ENCODE peak calls at places on chromosomes 3 and 15, in nine cellular contexts. S is OCI-LY7; F is heart left ventricle; C is pancreas; A is SJSA1; E is trophoblast cell; J is CD8-positive, alpha-beta memory T cell; O is tibial artery; P is naive thymus-derived CD4-positive, alpha-beta T cell. U is an unnamed sample.

GRCh38 chr15:29140475-29141172 is 129.0 kb downstream of the NSMCE3 start:
- DNase-seq in S (no peak), F (no peak), C (no peak), A (peak), E (no peak), J (no peak), O (no peak), P (no peak), U (no peak)

GRCh38 chr15:83210619-83211018 is 3.0 kb upstream of the HDGFL3 start:
- DNase-seq in S (no peak), F (no peak), C (no peak), A (no peak), E (no peak), J (no peak), O (no peak), P (no peak), U (no peak)

GRCh38 chr3:80618295-80619256 is 850.8 kb upstream of the ROBO1 start:
- DNase-seq in S (no peak), F (no peak), C (no peak), A (no peak), E (no peak), J (no peak), O (no peak), P (no peak), U (no peak)

GRCh38 chr3:8882171-8882593 is 81.1 kb downstream of the RAD18 start:
- DNase-seq in S (no peak), F (no peak), C (no peak), A (no peak), E (peak), J (no peak), O (no peak), P (no peak), U (no peak)

GRCh38 chr15:35481992-35482391 is 64.0 kb downstream of the DPH6 start:
- DNase-seq in S (no peak), F (no peak), C (no peak), A (peak), E (peak), J (no peak), O (no peak), P (no peak), U (no peak)

GRCh38 chr3:62587579-62588031 is 214.3 kb upstream of the FEZF2 start:
- DNase-seq in S (no peak), F (no peak), C (no peak), A (peak), E (peak), J (no peak), O (no peak), P (no peak), U (no peak)

GRCh38 chr3:109897734-109898133 is 560.4 kb upstream of the DPPA4 start:
- DNase-seq in S (no peak), F (no peak), C (no peak), A (no peak), E (no peak), J (no peak), O (no peak), P (no peak), U (no peak)

GRCh38 chr3:126926684-126927404 is 56.1 kb upstream of the PLXNA1 start:
- DNase-seq in S (no peak), F (peak), C (no peak), A (peak), E (peak), J (no peak), O (peak), P (no peak), U (peak)

GRCh38 chr3:121803921-121804320 is 30.9 kb downstream of the IQCB1 start:
- DNase-seq in S (no peak), F (no peak), C (no peak), A (no peak), E (no peak), J (no peak), O (no peak), P (no peak), U (no peak)

DNA sequence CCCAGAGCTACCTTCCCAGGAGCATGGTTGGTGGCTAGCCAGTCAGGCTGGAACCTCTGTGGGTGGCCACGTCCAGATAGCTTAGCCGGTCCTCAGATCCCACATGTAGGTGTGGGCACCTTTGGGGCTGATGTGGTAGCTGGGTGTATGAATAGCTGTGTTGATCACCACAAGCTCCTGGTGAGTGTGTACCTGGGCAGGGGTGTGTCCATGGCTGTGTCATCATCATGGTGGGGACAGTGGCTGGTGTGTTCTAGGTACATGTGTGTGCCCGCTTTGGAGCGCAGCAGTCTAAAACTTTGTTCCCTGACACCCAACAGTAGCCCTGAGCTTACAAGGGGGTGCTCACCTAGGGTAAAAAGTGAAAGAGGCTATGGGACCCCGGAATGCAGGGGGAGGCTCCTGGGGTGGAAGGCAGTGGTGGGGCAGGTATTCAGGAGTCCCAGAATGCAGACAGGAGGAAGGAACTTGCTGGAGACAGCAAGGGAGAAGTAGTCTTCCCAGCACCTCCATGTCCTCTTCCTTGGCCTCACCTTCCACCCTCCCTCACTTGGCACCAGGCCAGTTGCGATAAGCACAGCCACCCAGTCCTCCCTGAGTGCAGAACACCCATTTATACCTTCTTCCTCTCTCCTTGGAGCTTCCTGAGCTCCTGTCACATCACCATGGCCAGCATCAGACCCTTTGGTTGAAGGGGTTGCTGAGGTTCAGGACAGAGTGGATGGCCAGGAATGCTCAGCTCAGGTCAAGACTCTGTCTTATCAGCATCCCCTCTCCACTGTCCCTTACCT is 1.2 kb downstream of the CISH start:
- DNase-seq in S (no peak), F (peak), C (peak), A (no peak), E (no peak), J (peak), O (no peak), P (no peak), U (peak)
- H3K4me3 ChIP-seq in S (no peak), F (peak), C (peak), A (no peak), E (peak), J (peak), O (peak), P (peak), U (peak)

GRCh38 chr3:48011771-48012170 is 4.4 kb downstream of the MAP4 start:
- DNase-seq in S (no peak), F (no peak), C (no peak), A (no peak), E (no peak), J (no peak), O (no peak), P (no peak), U (no peak)

GRCh38 chr3:48015451-48016182 is 599 bp downstream of the MAP4 start:
- DNase-seq in S (no peak), F (no peak), C (no peak), A (no peak), E (no peak), J (no peak), O (no peak), P (no peak), U (no peak)

GRCh38 chr3:48014358-48014757 is 1.9 kb downstream of the MAP4 start:
- DNase-seq in S (no peak), F (no peak), C (no peak), A (no peak), E (no peak), J (no peak), O (no peak), P (no peak), U (no peak)

GRCh38 chr3:48012659-48013058 is 3.6 kb downstream of the MAP4 start:
- DNase-seq in S (no peak), F (no peak), C (no peak), A (no peak), E (no peak), J (no peak), O (no peak), P (no peak), U (no peak)

DNA sequence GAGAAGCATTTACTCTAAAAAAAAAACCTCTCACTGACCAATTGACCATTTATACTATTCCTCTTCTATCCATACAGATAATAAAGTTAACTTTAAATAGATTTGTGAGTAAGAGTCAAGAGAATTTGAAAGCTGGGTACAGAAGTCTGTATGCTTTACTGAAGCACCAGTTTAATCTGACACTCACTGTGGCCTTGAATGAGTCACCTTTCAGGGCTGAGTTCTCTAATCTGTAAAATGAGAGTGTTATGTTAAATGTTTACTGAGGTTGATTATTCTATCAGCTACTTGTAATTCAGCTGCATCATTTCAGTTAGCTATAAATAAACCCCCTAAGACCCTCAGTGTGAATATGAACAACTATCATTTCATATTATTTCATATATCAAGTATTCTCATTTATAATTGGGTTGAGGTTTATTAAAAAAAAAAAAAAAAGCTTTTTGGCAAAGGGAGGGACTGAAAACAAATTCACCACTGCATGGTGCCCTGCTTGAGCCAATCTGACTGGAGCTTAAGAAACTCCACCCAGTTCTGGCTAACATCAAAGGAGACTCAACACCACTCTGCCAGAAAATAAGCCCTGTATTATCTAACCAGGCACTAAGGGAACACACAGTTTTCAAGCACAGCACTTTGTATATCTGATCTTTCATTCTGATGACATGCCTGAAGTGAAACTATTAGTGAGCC is 2.8 kb downstream of the MAP4 start:
- DNase-seq in S (no peak), F (no peak), C (no peak), A (no peak), E (peak), J (no peak), O (peak), P (no peak), U (no peak)
- H3K27ac ChIP-seq in S (no peak), F (peak), C (peak), A (peak), E (no peak), J (no peak), O (peak), P (no peak), U (peak)

GRCh38 chr3:197906023-197906849 is 43.8 kb upstream of the RPL35A start:
- DNase-seq in S (peak), F (peak), C (peak), A (peak), E (peak), J (peak), O (peak), P (peak), U (peak)
- H3K4me3 ChIP-seq in S (no peak), F (no peak), C (no peak), A (no peak), E (no peak), J (no peak), O (no peak), P (no peak), U (peak)

DNA sequence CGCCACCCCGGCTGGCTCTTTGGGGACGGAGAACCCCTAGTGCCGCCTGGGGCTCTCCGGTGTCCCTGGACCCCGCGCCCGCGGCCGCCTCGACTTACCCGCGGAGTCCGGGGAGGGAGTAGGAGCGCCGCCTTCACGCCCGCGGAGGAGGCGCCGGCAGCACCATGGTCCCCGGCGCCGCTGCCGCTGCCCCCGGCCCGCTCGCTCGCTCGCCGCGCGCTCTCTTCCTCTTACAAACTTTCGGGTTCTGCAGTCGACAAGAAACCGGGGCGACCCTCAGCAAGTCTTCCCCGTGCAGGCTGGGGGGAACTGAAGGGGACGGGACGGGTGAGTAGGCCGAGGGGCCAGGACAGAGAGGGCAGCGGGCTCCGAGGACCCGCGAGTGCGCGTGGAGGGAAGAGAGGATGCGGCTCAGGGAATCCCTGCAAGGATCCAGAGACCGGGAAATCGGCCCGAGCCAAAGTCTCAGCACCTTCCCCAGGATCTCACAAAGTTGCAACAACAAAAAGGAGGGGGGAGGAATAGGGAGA is 2.0 kb downstream of the FOXP1 start:
- DNase-seq in S (peak), F (peak), C (peak), A (peak), E (peak), J (peak), O (peak), P (peak), U (peak)
- H3K27ac ChIP-seq in S (peak), F (peak), C (peak), A (peak), E (no peak), J (peak), O (peak), P (peak), U (peak)

GRCh38 chr15:67240235-67241131 is 14.0 kb downstream of the AAGAB start:
- DNase-seq in S (peak), F (no peak), C (no peak), A (no peak), E (no peak), J (peak), O (no peak), P (no peak), U (no peak)
- H3K4me3 ChIP-seq in S (no peak), F (no peak), C (no peak), A (no peak), E (no peak), J (no peak), O (no peak), P (peak), U (no peak)

U was measured in left ventricle myocardium inferior.